ENCODE peak calls at places on chromosome 21, in seven cellular contexts. One of them, this sample, is unnamed.

GRCh38 chr21:39124852-39125251 is 58.4 kb downstream of the PSMG1 start:
- DNase-seq in NCI-H2107: no peak
- DNase-seq in NCI-H146: no peak
- DNase-seq in heart right ventricle: no peak
- DNase-seq in H54: no peak
- DNase-seq in stimulated activated CD4-positive, alpha-beta T cell treated with anti-CD3 and anti-CD28 coated beads, Interleukin-2, amount 100 ng/mL, for 24 hours: no peak
- DNase-seq in CD4-positive, alpha-beta T cell: no peak
- DNase-seq in this sample: no peak

GRCh38 chr21:44601596-44602473 is 1.4 kb downstream of the KRTAP10-7 start:
- DNase-seq in H54: no peak
- DNase-seq in stimulated activated CD4-positive, alpha-beta T cell treated with anti-CD3 and anti-CD28 coated beads, Interleukin-2, amount 100 ng/mL, for 24 hours: no peak
- DNase-seq in NCI-H2107: no peak
- DNase-seq in NCI-H146: peak
- DNase-seq in CD4-positive, alpha-beta T cell: no peak
- DNase-seq in heart right ventricle: no peak
- DNase-seq in this sample: no peak

GRCh38 chr21:36567216-36567917 is 87.4 kb upstream of the CLDN14 start:
- DNase-seq in H54: no peak
- DNase-seq in heart right ventricle: no peak
- DNase-seq in CD4-positive, alpha-beta T cell: no peak
- DNase-seq in NCI-H2107: no peak
- DNase-seq in NCI-H146: no peak
- DNase-seq in stimulated activated CD4-positive, alpha-beta T cell treated with anti-CD3 and anti-CD28 coated beads, Interleukin-2, amount 100 ng/mL, for 24 hours: no peak
- DNase-seq in this sample: peak

GRCh38 chr21:14989359-14989758 is 75.4 kb downstream of the NRIP1 start:
- DNase-seq in NCI-H146: no peak
- DNase-seq in H54: no peak
- DNase-seq in heart right ventricle: no peak
- DNase-seq in CD4-positive, alpha-beta T cell: no peak
- DNase-seq in stimulated activated CD4-positive, alpha-beta T cell treated with anti-CD3 and anti-CD28 coated beads, Interleukin-2, amount 100 ng/mL, for 24 hours: no peak
- DNase-seq in NCI-H2107: no peak
- DNase-seq in this sample: no peak

GRCh38 chr21:25999935-26000582 is 170.5 kb downstream of the APP start:
- DNase-seq in NCI-H146: no peak
- DNase-seq in heart right ventricle: no peak
- DNase-seq in stimulated activated CD4-positive, alpha-beta T cell treated with anti-CD3 and anti-CD28 coated beads, Interleukin-2, amount 100 ng/mL, for 24 hours: peak
- DNase-seq in H54: no peak
- DNase-seq in NCI-H2107: no peak
- DNase-seq in CD4-positive, alpha-beta T cell: peak
- DNase-seq in this sample: no peak

GRCh38 chr21:33441489-33442477 is 38.0 kb downstream of the TMEM50B start:
- DNase-seq in heart right ventricle: peak
- DNase-seq in CD4-positive, alpha-beta T cell: no peak
- DNase-seq in NCI-H2107: peak
- DNase-seq in H54: peak
- DNase-seq in NCI-H146: peak
- DNase-seq in stimulated activated CD4-positive, alpha-beta T cell treated with anti-CD3 and anti-CD28 coated beads, Interleukin-2, amount 100 ng/mL, for 24 hours: no peak
- DNase-seq in this sample: no peak

GRCh38 chr21:26766826-26767325 is 78.3 kb downstream of the ADAMTS1 start:
- DNase-seq in heart right ventricle: no peak
- DNase-seq in NCI-H146: no peak
- DNase-seq in NCI-H2107: no peak
- DNase-seq in CD4-positive, alpha-beta T cell: no peak
- DNase-seq in stimulated activated CD4-positive, alpha-beta T cell treated with anti-CD3 and anti-CD28 coated beads, Interleukin-2, amount 100 ng/mL, for 24 hours: no peak
- DNase-seq in H54: no peak
- DNase-seq in this sample: no peak

GRCh38 chr21:45910155-45910547 is 71.4 kb upstream of the COL6A1 start:
- DNase-seq in stimulated activated CD4-positive, alpha-beta T cell treated with anti-CD3 and anti-CD28 coated beads, Interleukin-2, amount 100 ng/mL, for 24 hours: no peak
- DNase-seq in H54: no peak
- DNase-seq in NCI-H2107: no peak
- DNase-seq in NCI-H146: no peak
- DNase-seq in heart right ventricle: no peak
- DNase-seq in CD4-positive, alpha-beta T cell: no peak
- DNase-seq in this sample: no peak

GRCh38 chr21:38380391-38381137 is 117.7 kb downstream of the ERG start:
- DNase-seq in CD4-positive, alpha-beta T cell: no peak
- DNase-seq in NCI-H146: no peak
- DNase-seq in heart right ventricle: no peak
- DNase-seq in stimulated activated CD4-positive, alpha-beta T cell treated with anti-CD3 and anti-CD28 coated beads, Interleukin-2, amount 100 ng/mL, for 24 hours: no peak
- DNase-seq in NCI-H2107: no peak
- DNase-seq in H54: no peak
- DNase-seq in this sample: no peak

GRCh38 chr21:29105218-29105617 is 25.2 kb upstream of the MAP3K7CL start:
- DNase-seq in NCI-H146: no peak
- DNase-seq in NCI-H2107: no peak
- DNase-seq in stimulated activated CD4-positive, alpha-beta T cell treated with anti-CD3 and anti-CD28 coated beads, Interleukin-2, amount 100 ng/mL, for 24 hours: no peak
- DNase-seq in H54: peak
- DNase-seq in heart right ventricle: no peak
- DNase-seq in CD4-positive, alpha-beta T cell: no peak
- DNase-seq in this sample: peak

GRCh38 chr21:32137266-32137665 is 141.6 kb downstream of the MIS18A start:
- DNase-seq in NCI-H2107: no peak
- DNase-seq in NCI-H146: peak
- DNase-seq in CD4-positive, alpha-beta T cell: no peak
- DNase-seq in stimulated activated CD4-positive, alpha-beta T cell treated with anti-CD3 and anti-CD28 coated beads, Interleukin-2, amount 100 ng/mL, for 24 hours: no peak
- DNase-seq in heart right ventricle: no peak
- DNase-seq in H54: no peak
- DNase-seq in this sample: no peak

GRCh38 chr21:29521872-29522271 is 223.2 kb downstream of the BACH1 start:
- DNase-seq in heart right ventricle: no peak
- DNase-seq in stimulated activated CD4-positive, alpha-beta T cell treated with anti-CD3 and anti-CD28 coated beads, Interleukin-2, amount 100 ng/mL, for 24 hours: no peak
- DNase-seq in NCI-H146: no peak
- DNase-seq in CD4-positive, alpha-beta T cell: no peak
- DNase-seq in NCI-H2107: no peak
- DNase-seq in H54: no peak
- DNase-seq in this sample: no peak

GRCh38 chr21:35020446-35020845 is 28.7 kb downstream of the RUNX1 start:
- DNase-seq in CD4-positive, alpha-beta T cell: no peak
- DNase-seq in NCI-H2107: no peak
- DNase-seq in stimulated activated CD4-positive, alpha-beta T cell treated with anti-CD3 and anti-CD28 coated beads, Interleukin-2, amount 100 ng/mL, for 24 hours: peak
- DNase-seq in NCI-H146: no peak
- DNase-seq in heart right ventricle: no peak
- DNase-seq in H54: no peak
- DNase-seq in this sample: no peak

GRCh38 chr21:36989699-36990507 is 16.6 kb upstream of the RIPPLY3 start:
- DNase-seq in heart right ventricle: peak
- DNase-seq in NCI-H2107: peak
- DNase-seq in CD4-positive, alpha-beta T cell: peak
- DNase-seq in stimulated activated CD4-positive, alpha-beta T cell treated with anti-CD3 and anti-CD28 coated beads, Interleukin-2, amount 100 ng/mL, for 24 hours: peak
- DNase-seq in H54: peak
- DNase-seq in NCI-H146: peak
- DNase-seq in this sample: peak

GRCh38 chr21:45465611-45466329 is 60.8 kb downstream of the COL18A1 start:
- DNase-seq in H54: no peak
- DNase-seq in stimulated activated CD4-positive, alpha-beta T cell treated with anti-CD3 and anti-CD28 coated beads, Interleukin-2, amount 100 ng/mL, for 24 hours: no peak
- DNase-seq in NCI-H146: no peak
- DNase-seq in NCI-H2107: no peak
- DNase-seq in heart right ventricle: peak
- DNase-seq in CD4-positive, alpha-beta T cell: no peak
- DNase-seq in this sample: no peak